ENCODE peak calls at places on chromosomes 11 and 22, in five cellular contexts. K, A, S, O and I are unnamed samples.

GRCh38 chr11:2139118-2139490 is at the start of gene IGF2:
- DNase-seq in A (no peak), S (no peak), O (no peak), K (no peak), I (peak; percentile 88)

GRCh38 chr22:37169412-37169811 is 18.6 kb downstream of the C1QTNF6 start:
- DNase-seq in K (no peak), A (no peak), S (no peak), O (no peak), I (no peak)

GRCh38 chr22:33829549-33830280 is 90.6 kb downstream of the LARGE1 start:
- DNase-seq in K (no peak), A (no peak), S (no peak), O (no peak), I (no peak)

GRCh38 chr22:27170491-27170890 is 513.1 kb downstream of the MIAT start:
- DNase-seq in K (peak; percentile 18), S (peak; percentile 94), A (no peak), O (peak; percentile 83), I (peak; percentile 72)

GRCh38 chr22:25375683-25376082 is 156.2 kb downstream of the CRYBB2 start:
- DNase-seq in O (no peak), K (no peak), A (no peak), S (no peak), I (no peak)

GRCh38 chr22:42001706-42002105 is 3.1 kb downstream of the WBP2NL start:
- DNase-seq in A (no peak), K (no peak), O (no peak), S (no peak), I (no peak)

GRCh38 chr22:36220457-36220921 is 18.8 kb downstream of the APOL2 start:
- DNase-seq in S (peak; percentile 79), K (no peak), A (no peak), O (peak; percentile 65), I (no peak)

GRCh38 chr11:35487532-35488078 is 37.8 kb downstream of the PAMR1 start:
- DNase-seq in A (no peak), K (peak; percentile 66), O (peak; percentile 69), S (peak; percentile 27), I (peak; percentile 32)

GRCh38 chr22:27720860-27721259 is 80.7 kb downstream of the MN1 start:
- DNase-seq in O (no peak), S (peak; percentile 63), A (no peak), K (no peak), I (no peak)

GRCh38 chr11:41826129-41826528 is 366.7 kb upstream of the LRRC4C start:
- DNase-seq in S (no peak), K (no peak), O (no peak), A (no peak), I (no peak)

GRCh38 chr11:109726061-109726460 is 304.1 kb downstream of the C11orf87 start:
- DNase-seq in S (no peak), O (no peak), K (no peak), A (no peak), I (no peak)

GRCh38 chr11:117374316-117374715 is 46.7 kb downstream of the CEP164 start:
- DNase-seq in S (no peak), A (no peak), O (no peak), K (no peak), I (no peak)

GRCh38 chr22:21707677-21708076 is 27.9 kb downstream of the YPEL1 start:
- DNase-seq in A (no peak), K (no peak), O (no peak), S (no peak), I (peak; percentile 6)

GRCh38 chr11:927871-928270 is 2.2 kb downstream of the AP2A2 start:
- DNase-seq in A (no peak), O (no peak), S (no peak), K (no peak), I (no peak)

GRCh38 chr11:108697872-108698473 is 33.1 kb downstream of the DDX10 start:
- DNase-seq in O (peak; percentile 70), S (peak; percentile 59), A (peak; percentile 77), K (peak; percentile 65), I (peak; percentile 71)

GRCh38 chr22:24594569-24595120 is 1.8 kb upstream of the LRRC75B start:
- DNase-seq in K (no peak), A (no peak), O (no peak), S (no peak), I (no peak)

GRCh38 chr22:38487946-38488345 is 18.2 kb downstream of the DDX17 start:
- DNase-seq in K (no peak), S (no peak), A (no peak), O (no peak), I (no peak)

GRCh38 chr11:91041626-91042025 is 818.8 kb upstream of the CHORDC1 start:
- DNase-seq in O (no peak), S (no peak), A (no peak), K (no peak), I (no peak)

GRCh38 chr11:102757823-102758549 is 22.4 kb downstream of the MMP10 start:
- DNase-seq in K (no peak), S (peak; percentile 44), A (peak; percentile 15), O (peak; percentile 69), I (peak; percentile 30)

GRCh38 chr11:121337078-121337477 is 44.5 kb downstream of the SC5D start:
- DNase-seq in S (no peak), O (no peak), K (no peak), A (no peak), I (no peak)

GRCh38 chr11:84247129-84247528 is 961.0 kb upstream of the CCDC90B start:
- DNase-seq in K (no peak), O (no peak), A (no peak), S (no peak), I (no peak)

GRCh38 chr11:116833816-116834534 is 3.4 kb downstream of the APOA1 start:
- DNase-seq in O (no peak), S (no peak), K (no peak), A (no peak), I (no peak)

GRCh38 chr11:38191101-38191500 is 1593.1 kb upstream of the RAG2 start:
- DNase-seq in O (no peak), K (no peak), S (no peak), A (no peak), I (no peak)

GRCh38 chr22:46239261-46240048 is 10.6 kb downstream of the CDPF1 start:
- DNase-seq in K (no peak), S (no peak), A (peak; percentile 44), O (no peak), I (no peak)

GRCh38 chr11:34250732-34251639 is 106.8 kb downstream of the ABTB2 start:
- DNase-seq in S (peak; percentile 82), A (peak; percentile 53), K (peak; percentile 54), O (peak; percentile 52), I (peak; percentile 42)

GRCh38 chr11:91694331-91694730 is 530.3 kb upstream of the FAT3 start:
- DNase-seq in A (no peak), S (no peak), K (no peak), O (no peak), I (no peak)